ENCODE peak calls at places on chromosomes 7 and 10, in four cellular contexts. V, Y, E and D are unnamed samples.

GRCh38 chr10:5861269-5862031 is 28.2 kb downstream of the ANKRD16 start:
- DNase-seq in Y (no peak), E (no peak), V (no peak), D (no peak)

GRCh38 chr7:150346922-150347321 is 5.5 kb upstream of the RARRES2 start:
- DNase-seq in V (no peak), E (no peak), Y (no peak), D (no peak)

GRCh38 chr10:36441557-36441956 is 683.8 kb upstream of the ANKRD30A start:
- DNase-seq in E (no peak), Y (no peak), V (no peak), D (no peak)

GRCh38 chr7:13107291-13107690 is 419.9 kb downstream of the ARL4A start:
- DNase-seq in V (no peak), E (no peak), Y (no peak), D (no peak)

GRCh38 chr10:100909506-100910260 is 3.1 kb upstream of the SLF2 start:
- DNase-seq in E (no peak), Y (no peak), V (no peak), D (no peak)

GRCh38 chr7:81603-82342 is 110.6 kb upstream of the FAM20C start:
- DNase-seq in Y (no peak), V (no peak), E (no peak), D (no peak)

GRCh38 chr7:133165001-133165400 is 83.1 kb upstream of the CHCHD3 start:
- DNase-seq in V (no peak), Y (no peak), E (no peak), D (no peak)

GRCh38 chr7:108138911-108139310 is 8.8 kb upstream of the LAMB4 start:
- DNase-seq in V (no peak), E (no peak), Y (no peak), D (no peak)

GRCh38 chr10:112579578-112579977 is 132.6 kb downstream of the VTI1A start:
- DNase-seq in E (no peak), Y (no peak), V (no peak), D (no peak)